ENCODE peak calls at places on chromosome 19, in seven cellular contexts. B, E, N, S, U, T and Y are unnamed samples.

GRCh38 chr19:18257503-18258470 is 16.5 kb downstream of the IQCN start:
- DNase-seq in B (no peak), S (no peak), E (no peak), T (no peak), N (no peak), U (no peak), Y (peak)

GRCh38 chr19:54209748-54210494 is 9.3 kb downstream of the RPS9 start:
- DNase-seq in U (no peak), B (no peak), S (peak), N (peak), E (peak), T (no peak), Y (peak)

GRCh38 chr19:5558101-5558621 is 9.6 kb downstream of the TINCR start:
- DNase-seq in N (peak), B (no peak), U (no peak), E (no peak), T (no peak), S (no peak), Y (no peak)

GRCh38 chr19:45515081-45515624 is 7.9 kb downstream of the VASP start:
- DNase-seq in E (no peak), T (no peak), S (no peak), U (no peak), B (no peak), N (no peak), Y (no peak)

GRCh38 chr19:4730740-4731171 is 7.1 kb upstream of the DPP9 start:
- DNase-seq in N (no peak), U (peak), S (peak), T (peak), E (no peak), B (no peak), Y (peak)

GRCh38 chr19:6765738-6766356 is 1.4 kb downstream of the SH2D3A start:
- DNase-seq in E (no peak), S (peak), N (peak), T (peak), B (no peak), U (peak), Y (no peak)

GRCh38 chr19:15161028-15161984 is 39.5 kb downstream of the NOTCH3 start:
- DNase-seq in T (no peak), U (no peak), N (peak), S (peak), B (no peak), E (peak), Y (peak)

GRCh38 chr19:6333439-6333838 is at the start of gene ACER1:
- DNase-seq in S (no peak), T (no peak), B (no peak), U (no peak), E (no peak), N (peak), Y (no peak)

GRCh38 chr19:18967358-18968146 is 26.5 kb upstream of the HOMER3 start:
- DNase-seq in T (no peak), U (no peak), S (no peak), B (no peak), N (peak), E (peak), Y (peak)

GRCh38 chr19:29529646-29530548 is 4.1 kb downstream of the VSTM2B start:
- DNase-seq in U (peak), N (no peak), T (peak), B (peak), E (no peak), S (peak), Y (no peak)

GRCh38 chr19:36225219-36225892 is 10.4 kb downstream of the ZNF146 start:
- DNase-seq in E (peak), T (no peak), S (no peak), N (no peak), U (no peak), B (no peak), Y (peak)

GRCh38 chr19:54357381-54357780 is 7.3 kb downstream of the LAIR1 start:
- DNase-seq in T (no peak), B (no peak), E (no peak), N (no peak), S (peak), U (no peak), Y (no peak)

GRCh38 chr19:18743281-18743825 is 47.8 kb downstream of the COMP start:
- DNase-seq in N (peak), B (no peak), E (peak), S (no peak), T (peak), U (no peak), Y (peak)

GRCh38 chr19:41995959-41996797 is 2.1 kb upstream of the ATP1A3 start:
- DNase-seq in U (peak), E (no peak), T (peak), S (peak), N (no peak), B (peak), Y (no peak)

GRCh38 chr19:11088508-11089253 is 582 bp upstream of the LDLR start:
- DNase-seq in N (no peak), S (no peak), E (no peak), U (no peak), B (no peak), T (no peak), Y (peak)

GRCh38 chr19:5012688-5013457 is 44.0 kb downstream of the KDM4B start:
- DNase-seq in N (no peak), B (no peak), S (no peak), T (no peak), U (no peak), E (no peak), Y (no peak)

GRCh38 chr19:2251577-2252480 is 2.7 kb downstream of the AMH start:
- DNase-seq in U (peak), B (no peak), T (no peak), N (no peak), E (no peak), S (no peak), Y (no peak)

GRCh38 chr19:18500376-18500775 is 21.5 kb downstream of the ELL start:
- DNase-seq in N (no peak), T (no peak), B (no peak), E (no peak), S (no peak), U (no peak), Y (no peak)

GRCh38 chr19:798415-799075 is 1.3 kb downstream of the PTBP1 start:
- DNase-seq in S (no peak), T (no peak), B (no peak), U (no peak), E (no peak), N (no peak), Y (no peak)

GRCh38 chr19:39030854-39031367 is 1.4 kb downstream of the FBXO27 start:
- DNase-seq in T (no peak), E (no peak), S (peak), U (no peak), N (peak), B (peak), Y (no peak)

GRCh38 chr19:44657211-44657921 is 13.7 kb downstream of the PVR start:
- DNase-seq in S (peak), B (peak), U (peak), N (peak), T (peak), E (peak), Y (peak)

GRCh38 chr19:1422943-1423342 is 15.3 kb upstream of the RPS15 start:
- DNase-seq in B (no peak), S (no peak), T (no peak), U (no peak), E (no peak), N (no peak), Y (no peak)

GRCh38 chr19:49491030-49491803 is 3.8 kb downstream of the RPL13A start:
- DNase-seq in E (no peak), U (no peak), B (no peak), N (no peak), T (no peak), S (no peak), Y (no peak)

GRCh38 chr19:21568816-21569496 is 63.6 kb downstream of the ZNF429 start:
- DNase-seq in N (peak), U (no peak), B (no peak), T (no peak), E (peak), S (no peak), Y (no peak)

GRCh38 chr19:49335071-49335783 is at the start of gene CD37:
- DNase-seq in U (no peak), E (no peak), T (peak), N (no peak), S (no peak), B (no peak), Y (no peak)

GRCh38 chr19:7699422-7700127 is 2.4 kb downstream of the FCER2 start:
- DNase-seq in T (no peak), E (no peak), U (no peak), B (no peak), S (peak), N (no peak), Y (no peak)

GRCh38 chr19:2332341-2333026 is 4.0 kb downstream of the SPPL2B start:
- DNase-seq in S (no peak), U (no peak), B (no peak), E (no peak), N (no peak), T (no peak), Y (no peak)

GRCh38 chr19:40807147-40808020 is 8.4 kb downstream of the EGLN2 start:
- DNase-seq in B (no peak), S (peak), E (no peak), U (peak), T (peak), N (peak), Y (no peak)

GRCh38 chr19:40347476-40348124 is 597 bp downstream of the C19orf47 start:
- DNase-seq in U (no peak), E (no peak), B (no peak), N (no peak), T (no peak), S (no peak), Y (peak)

GRCh38 chr19:45767881-45768643 is 990 bp downstream of the SIX5 start:
- DNase-seq in B (peak), N (peak), T (peak), E (peak), U (peak), S (peak), Y (peak)

GRCh38 chr19:41323430-41324125 is 13.6 kb downstream of the CCDC97 start:
- DNase-seq in N (peak), S (peak), E (peak), B (no peak), U (no peak), T (peak), Y (peak)

GRCh38 chr19:44498988-44499387 is 1.3 kb downstream of the ZNF180 start:
- DNase-seq in T (no peak), E (no peak), B (no peak), S (no peak), N (no peak), U (no peak), Y (no peak)

GRCh38 chr19:2476451-2477140 is 669 bp downstream of the GADD45B start:
- DNase-seq in U (peak), S (peak), N (peak), B (no peak), T (no peak), E (peak), Y (peak)

GRCh38 chr19:35436477-35437141 is 11.4 kb upstream of the FFAR2 start:
- DNase-seq in T (no peak), N (peak), E (no peak), B (no peak), U (no peak), S (no peak), Y (peak)

GRCh38 chr19:5612891-5613290 is 9.7 kb downstream of the SAFB2 start:
- DNase-seq in U (no peak), N (no peak), B (no peak), T (no peak), S (no peak), E (no peak), Y (no peak)

GRCh38 chr19:15025237-15025636 is 24.0 kb upstream of the CASP14 start:
- DNase-seq in N (peak), B (no peak), U (no peak), E (no peak), S (peak), T (no peak), Y (no peak)

GRCh38 chr19:39252458-39252857 is 3.8 kb upstream of the IFNL4 start:
- DNase-seq in B (no peak), N (no peak), S (peak), T (no peak), U (no peak), E (no peak), Y (no peak)

GRCh38 chr19:39444598-39445257 is 654 bp upstream of the SUPT5H start:
- DNase-seq in N (no peak), B (no peak), E (no peak), U (no peak), S (peak), T (no peak), Y (no peak)

GRCh38 chr19:9148687-9149086 is 8.5 kb downstream of the ZNF317 start:
- DNase-seq in S (no peak), N (no peak), U (no peak), T (no peak), E (no peak), B (no peak), Y (no peak)
- H2BK5ac ChIP-seq in S (no peak), N (no peak), U (no peak), T (no peak), E (no peak), B (no peak), Y (no peak)

GRCh38 chr19:16969127-16969526 is 57.5 kb downstream of the CPAMD8 start:
- DNase-seq in E (no peak), U (no peak), T (no peak), S (peak), N (peak), B (no peak), Y (no peak)

GRCh38 chr19:16976471-16976870 is 50.1 kb downstream of the CPAMD8 start:
- DNase-seq in N (no peak), E (no peak), T (no peak), B (no peak), U (no peak), S (no peak), Y (no peak)

GRCh38 chr19:16970821-16971220 is 55.8 kb downstream of the CPAMD8 start:
- DNase-seq in N (no peak), E (no peak), B (no peak), S (peak), U (no peak), T (no peak), Y (no peak)
- H2BK5ac ChIP-seq in N (no peak), E (no peak), B (no peak), S (no peak), U (no peak), T (no peak), Y (no peak)

DNA sequence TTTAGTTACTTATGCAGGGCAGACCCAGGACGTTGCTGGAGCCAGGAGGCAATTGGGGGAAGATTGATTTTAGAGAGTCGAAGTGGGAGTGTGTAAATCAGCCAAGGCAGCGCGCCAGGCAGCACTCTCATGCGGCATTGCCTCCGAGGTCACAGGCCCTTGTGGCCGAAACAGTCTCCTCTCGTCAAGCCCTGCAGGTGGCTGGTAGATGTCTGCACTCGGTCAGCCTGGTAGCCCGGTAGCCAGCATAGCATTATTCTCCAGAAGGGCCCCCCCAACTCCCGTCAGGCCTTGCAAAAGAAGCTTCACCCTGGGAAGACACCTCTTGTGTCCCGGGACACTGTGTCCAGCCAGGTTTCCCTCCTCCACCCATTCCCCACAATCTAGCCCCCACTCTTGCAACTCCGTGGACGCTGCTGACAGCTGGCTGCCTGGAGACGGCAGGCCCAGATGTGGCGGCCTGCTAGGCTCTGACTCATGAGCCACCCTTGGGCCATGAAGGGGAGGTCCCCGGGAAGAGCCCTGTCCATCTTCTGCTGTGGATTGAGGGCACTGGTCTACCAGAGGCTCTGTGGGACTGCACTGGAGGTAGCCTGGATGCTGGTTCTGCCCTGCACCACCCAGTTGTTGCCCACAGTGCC is 2.6 kb upstream of the PEPD start:
- DNase-seq in N (no peak), E (no peak), U (peak), S (no peak), T (no peak), B (no peak), Y (no peak)
- H2BK5ac ChIP-seq in N (no peak), E (no peak), U (no peak), S (no peak), T (no peak), B (no peak), Y (no peak)

DNA sequence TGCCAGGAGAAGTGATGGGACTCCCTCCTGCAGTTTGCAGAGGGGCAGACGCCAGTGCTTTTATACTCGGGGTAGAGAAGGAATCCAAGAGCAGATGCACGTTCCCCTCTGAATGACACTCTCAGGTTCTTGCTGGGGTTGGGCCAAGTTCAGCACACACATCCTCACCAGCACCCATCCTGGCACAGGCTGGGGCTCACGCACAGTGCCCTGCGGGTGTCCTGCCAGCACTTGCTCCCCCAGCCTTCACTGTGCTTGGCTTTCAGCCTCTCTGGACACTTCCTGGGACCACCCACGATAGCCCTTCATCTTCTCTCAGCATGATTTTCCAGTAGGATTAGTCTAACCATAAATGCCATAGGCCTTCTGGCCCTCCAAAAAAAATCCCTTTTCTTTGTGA is 158.6 kb downstream of the ZNF536 start:
- DNase-seq in N (no peak), T (no peak), E (no peak), B (no peak), U (no peak), S (no peak), Y (no peak)
- H2BK5ac ChIP-seq in N (no peak), T (no peak), E (no peak), B (no peak), U (no peak), S (no peak), Y (no peak)

DNA sequence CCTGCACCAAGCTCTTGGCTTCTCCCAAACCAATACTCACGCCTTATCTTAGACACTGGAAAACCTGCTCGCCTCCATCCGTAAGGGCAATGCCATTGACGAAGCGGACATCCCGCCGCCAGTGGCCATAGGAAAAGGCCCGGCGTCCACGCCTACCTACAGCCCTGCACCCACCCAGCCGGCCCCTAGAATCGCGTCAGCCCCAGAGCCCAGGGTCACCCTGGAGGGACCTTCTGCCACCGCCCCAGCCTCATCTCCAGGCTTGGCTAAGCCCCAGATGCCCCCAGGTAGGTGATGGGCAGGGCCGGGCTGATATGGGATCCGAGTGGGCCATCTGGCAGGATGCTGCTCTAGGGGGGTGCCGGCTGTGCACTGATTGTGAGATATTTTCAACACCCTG is 7.4 kb downstream of the CC2D1A start:
- DNase-seq in B (no peak), U (no peak), E (no peak), S (no peak), N (no peak), T (no peak), Y (no peak)
- H2BK5ac ChIP-seq in B (no peak), U (no peak), E (no peak), S (no peak), N (no peak), T (no peak), Y (no peak)